ENCODE peak calls at places on chromosome 6, in seven cellular contexts. One of them, this sample, is unnamed.
A peak's percentile ranks its signal among the peaks of the same experiment; 100 is the strongest.

GRCh38 chr6:15310680-15311079 is 64.8 kb downstream of the JARID2 start:
- DNase-seq in A172: no peak
- DNase-seq in activated naive CD8-positive, alpha-beta T cell treated with anti-CD3 and anti-CD28 coated beads for 36 hours: no peak
- DNase-seq in skeletal muscle cell: no peak
- DNase-seq in astrocyte of the spinal cord: no peak
- DNase-seq in naive thymus-derived CD4-positive, alpha-beta T cell: no peak
- DNase-seq in posterior vena cava: no peak
- DNase-seq in this sample: no peak

GRCh38 chr6:1388927-1389790 is at the start of gene FOXF2:
- DNase-seq in A172: no peak
- DNase-seq in activated naive CD8-positive, alpha-beta T cell treated with anti-CD3 and anti-CD28 coated beads for 36 hours: no peak
- DNase-seq in skeletal muscle cell: no peak
- DNase-seq in astrocyte of the spinal cord: no peak
- DNase-seq in naive thymus-derived CD4-positive, alpha-beta T cell: no peak
- DNase-seq in posterior vena cava: no peak
- DNase-seq in this sample: no peak

GRCh38 chr6:134247271-134247833 is 70.6 kb downstream of the SGK1 start:
- DNase-seq in A172: no peak
- DNase-seq in activated naive CD8-positive, alpha-beta T cell treated with anti-CD3 and anti-CD28 coated beads for 36 hours: peak; percentile 78
- DNase-seq in skeletal muscle cell: no peak
- DNase-seq in astrocyte of the spinal cord: no peak
- DNase-seq in naive thymus-derived CD4-positive, alpha-beta T cell: peak; percentile 96
- DNase-seq in posterior vena cava: no peak
- DNase-seq in this sample: peak; percentile 75

GRCh38 chr6:117451607-117452164 is 25.9 kb upstream of the ROS1 start:
- DNase-seq in A172: no peak
- DNase-seq in activated naive CD8-positive, alpha-beta T cell treated with anti-CD3 and anti-CD28 coated beads for 36 hours: no peak
- DNase-seq in skeletal muscle cell: no peak
- DNase-seq in astrocyte of the spinal cord: no peak
- DNase-seq in naive thymus-derived CD4-positive, alpha-beta T cell: no peak
- DNase-seq in posterior vena cava: no peak
- DNase-seq in this sample: no peak

GRCh38 chr6:107769053-107769658 is 55.0 kb downstream of the SCML4 start:
- DNase-seq in A172: no peak
- DNase-seq in activated naive CD8-positive, alpha-beta T cell treated with anti-CD3 and anti-CD28 coated beads for 36 hours: no peak
- DNase-seq in skeletal muscle cell: no peak
- DNase-seq in astrocyte of the spinal cord: no peak
- DNase-seq in naive thymus-derived CD4-positive, alpha-beta T cell: no peak
- DNase-seq in posterior vena cava: no peak
- DNase-seq in this sample: no peak

GRCh38 chr6:33828764-33829731 is 25.2 kb upstream of the MLN start:
- DNase-seq in A172: no peak
- DNase-seq in activated naive CD8-positive, alpha-beta T cell treated with anti-CD3 and anti-CD28 coated beads for 36 hours: no peak
- DNase-seq in skeletal muscle cell: no peak
- DNase-seq in astrocyte of the spinal cord: no peak
- DNase-seq in naive thymus-derived CD4-positive, alpha-beta T cell: no peak
- DNase-seq in posterior vena cava: peak; percentile 62
- DNase-seq in this sample: no peak

GRCh38 chr6:40903456-40903855 is 135.6 kb downstream of the UNC5CL start:
- DNase-seq in A172: no peak
- DNase-seq in activated naive CD8-positive, alpha-beta T cell treated with anti-CD3 and anti-CD28 coated beads for 36 hours: no peak
- DNase-seq in skeletal muscle cell: no peak
- DNase-seq in astrocyte of the spinal cord: no peak
- DNase-seq in naive thymus-derived CD4-positive, alpha-beta T cell: no peak
- DNase-seq in posterior vena cava: no peak
- DNase-seq in this sample: no peak

GRCh38 chr6:8674088-8674487 is 238.7 kb upstream of the SLC35B3 start:
- DNase-seq in A172: no peak
- DNase-seq in activated naive CD8-positive, alpha-beta T cell treated with anti-CD3 and anti-CD28 coated beads for 36 hours: no peak
- DNase-seq in skeletal muscle cell: no peak
- DNase-seq in astrocyte of the spinal cord: no peak
- DNase-seq in naive thymus-derived CD4-positive, alpha-beta T cell: no peak
- DNase-seq in posterior vena cava: no peak
- DNase-seq in this sample: no peak

GRCh38 chr6:2749972-2750600 is 636 bp downstream of the MYLK4 start:
- DNase-seq in A172: peak; percentile 48
- DNase-seq in activated naive CD8-positive, alpha-beta T cell treated with anti-CD3 and anti-CD28 coated beads for 36 hours: peak; percentile 53
- DNase-seq in skeletal muscle cell: no peak
- DNase-seq in astrocyte of the spinal cord: peak; percentile 63
- DNase-seq in naive thymus-derived CD4-positive, alpha-beta T cell: peak; percentile 32
- DNase-seq in posterior vena cava: no peak
- DNase-seq in this sample: peak; percentile 77

GRCh38 chr6:170584181-170584953 is at the start of gene PDCD2:
- DNase-seq in A172: peak; percentile 84
- DNase-seq in activated naive CD8-positive, alpha-beta T cell treated with anti-CD3 and anti-CD28 coated beads for 36 hours: peak; percentile 94
- DNase-seq in skeletal muscle cell: peak; percentile 73
- DNase-seq in astrocyte of the spinal cord: peak; percentile 88
- DNase-seq in naive thymus-derived CD4-positive, alpha-beta T cell: peak; percentile 88
- DNase-seq in posterior vena cava: peak; percentile 98
- DNase-seq in this sample: peak; percentile 96

GRCh38 chr6:8243462-8243861 is 141.1 kb upstream of the EEF1E1 start:
- DNase-seq in A172: no peak
- DNase-seq in activated naive CD8-positive, alpha-beta T cell treated with anti-CD3 and anti-CD28 coated beads for 36 hours: no peak
- DNase-seq in skeletal muscle cell: no peak
- DNase-seq in astrocyte of the spinal cord: no peak
- DNase-seq in naive thymus-derived CD4-positive, alpha-beta T cell: no peak
- DNase-seq in posterior vena cava: no peak
- DNase-seq in this sample: no peak